ENCODE peak calls at places on chromosomes 5 and 9, in six cellular contexts. Z is T-helper 17 cell; F is stimulated activated CD4-positive, alpha-beta T cell treated with anti-CD3 and anti-CD28 coated beads, Interleukin-15, amount 100 ng/mL, for 24 hours; S is T-helper 2 cell; N is breast epithelium; K is HTR-8/SVneo. O is an unnamed sample.

GRCh38 chr9:87570000-87570834 is 72.5 kb downstream of the DAPK1 start:
- DNase-seq in F (no peak), K (no peak), N (no peak), Z (no peak), S (no peak), O (no peak)

GRCh38 chr9:125747053-125747764 is at the start of gene PBX3:
- DNase-seq in S (peak), F (peak), N (no peak), K (no peak), Z (peak), O (peak)

GRCh38 chr9:133710661-133711427 is 27.3 kb downstream of the SARDH start:
- DNase-seq in N (no peak), Z (no peak), F (no peak), S (no peak), K (no peak), O (peak)

GRCh38 chr9:69582544-69583297 is 89.5 kb downstream of the APBA1 start:
- DNase-seq in S (peak), F (no peak), N (no peak), K (no peak), Z (no peak), O (no peak)

GRCh38 chr9:132588501-132589147 is 6.2 kb downstream of the BARHL1 start:
- DNase-seq in S (no peak), N (no peak), K (no peak), F (no peak), Z (no peak), O (no peak)

GRCh38 chr9:126965541-126966428 is 51.2 kb downstream of the RALGPS1 start:
- DNase-seq in N (no peak), S (peak), Z (no peak), F (peak), K (peak), O (peak)

GRCh38 chr5:159826351-159827222 is 89.7 kb upstream of the ADRA1B start:
- DNase-seq in F (peak), Z (no peak), K (peak), N (no peak), S (peak), O (peak)

GRCh38 chr5:322281-322941 is 897 bp downstream of the AHRR start:
- DNase-seq in F (peak), S (peak), N (no peak), K (no peak), Z (no peak), O (no peak)

GRCh38 chr5:78893959-78894676 is 91.0 kb downstream of the ARSB start:
- DNase-seq in S (no peak), F (no peak), N (no peak), K (no peak), Z (no peak), O (no peak)

GRCh38 chr5:5141011-5141599 is 975 bp downstream of the ADAMTS16 start:
- DNase-seq in K (no peak), Z (no peak), S (no peak), N (no peak), F (no peak), O (no peak)

GRCh38 chr9:136669791-136670464 is 7.2 kb downstream of the EGFL7 start:
- DNase-seq in S (no peak), K (no peak), F (no peak), Z (no peak), N (no peak), O (no peak)

GRCh38 chr9:1759009-1759408 is 256.1 kb upstream of the SMARCA2 start:
- DNase-seq in K (no peak), S (peak), Z (no peak), F (no peak), N (no peak), O (no peak)

GRCh38 chr9:18385676-18386075 is 88.3 kb upstream of the ADAMTSL1 start:
- DNase-seq in N (no peak), Z (no peak), K (no peak), S (no peak), F (no peak), O (no peak)